ENCODE peak calls at places on chromosomes 1 and 21, in seven cellular contexts. M, C, I, X, Y, W and Z are unnamed samples.

GRCh38 chr21:26982767-26983166 is 15.9 kb upstream of the ADAMTS5 start:
- DNase-seq in M (no peak), C (no peak), I (peak), X (no peak), Y (no peak), W (no peak), Z (no peak)

GRCh38 chr1:29523531-29523930 is 287.2 kb downstream of the PTPRU start:
- DNase-seq in M (peak), C (no peak), I (no peak), X (no peak), Y (no peak), W (no peak), Z (peak)

GRCh38 chr21:17679002-17679600 is 66.4 kb upstream of the BTG3 start:
- DNase-seq in M (no peak), C (no peak), I (peak), X (no peak), Y (no peak), W (peak), Z (no peak)

GRCh38 chr1:31814041-31814511 is 1.7 kb downstream of the SPOCD1 start:
- DNase-seq in M (no peak), C (no peak), I (no peak), X (no peak), Y (no peak), W (no peak), Z (no peak)

GRCh38 chr1:81967957-81968356 is 167.2 kb downstream of the ADGRL2 start:
- DNase-seq in M (no peak), C (no peak), I (no peak), X (no peak), Y (no peak), W (no peak), Z (no peak)

GRCh38 chr1:19759740-19760089 is 40.0 kb downstream of the TMCO4 start:
- DNase-seq in M (no peak), C (no peak), I (no peak), X (no peak), Y (no peak), W (no peak), Z (no peak)

GRCh38 chr21:28298251-28298672 is 694.4 kb downstream of the LTN1 start:
- DNase-seq in M (no peak), C (no peak), I (no peak), X (no peak), Y (no peak), W (no peak), Z (no peak)

GRCh38 chr1:47213230-47213676 is 18.8 kb downstream of the TAL1 start:
- DNase-seq in M (no peak), C (no peak), I (no peak), X (no peak), Y (no peak), W (no peak), Z (no peak)

GRCh38 chr1:221875004-221875330 is 133.1 kb upstream of the DUSP10 start:
- DNase-seq in M (no peak), C (no peak), I (no peak), X (no peak), Y (no peak), W (no peak), Z (no peak)

GRCh38 chr1:92096317-92096716 is 16.2 kb downstream of the BTBD8 start:
- DNase-seq in M (no peak), C (no peak), I (no peak), X (no peak), Y (no peak), W (peak), Z (no peak)

GRCh38 chr1:240768979-240769378 is 157.0 kb upstream of the GREM2 start:
- DNase-seq in M (no peak), C (no peak), I (no peak), X (no peak), Y (no peak), W (no peak), Z (no peak)

GRCh38 chr1:227330709-227331108 is 12.4 kb upstream of the CDC42BPA start:
- DNase-seq in M (no peak), C (no peak), I (no peak), X (no peak), Y (no peak), W (no peak), Z (no peak)

GRCh38 chr1:39395357-39395831 is 96.0 kb upstream of the BMP8A start:
- DNase-seq in M (no peak), C (no peak), I (peak), X (no peak), Y (no peak), W (no peak), Z (no peak)

GRCh38 chr1:210223174-210223904 is 9.3 kb upstream of the SERTAD4 start:
- DNase-seq in M (no peak), C (no peak), I (no peak), X (no peak), Y (no peak), W (no peak), Z (no peak)

GRCh38 chr1:160093624-160094290 is 4.7 kb downstream of the IGSF8 start:
- DNase-seq in M (no peak), C (no peak), I (no peak), X (no peak), Y (no peak), W (no peak), Z (no peak)

GRCh38 chr1:228097333-228098081 is 5.6 kb downstream of the C1orf35 start:
- DNase-seq in M (peak), C (no peak), I (no peak), X (no peak), Y (peak), W (no peak), Z (no peak)